ENCODE peak calls at places on chromosomes 2 and 18, in six cellular contexts. F, R, T, S, W and U are unnamed samples.

GRCh38 chr2:54673501-54673998 is 49.9 kb upstream of the EML6 start:
- DNase-seq in T (no peak), F (no peak), W (peak), S (peak), R (no peak), U (peak)

GRCh38 chr2:120766758-120767351 is 31.2 kb downstream of the GLI2 start:
- DNase-seq in S (no peak), T (no peak), W (no peak), R (no peak), F (no peak), U (no peak)

GRCh38 chr2:202965810-202966454 is 48.7 kb upstream of the NBEAL1 start:
- DNase-seq in W (peak), T (peak), F (no peak), R (no peak), S (no peak), U (no peak)

GRCh38 chr2:20443276-20443920 is 3.5 kb upstream of the RHOB start:
- DNase-seq in W (peak), T (peak), F (peak), R (no peak), S (no peak), U (peak)

GRCh38 chr2:178917555-178917954 is 110.3 kb upstream of the TTN start:
- DNase-seq in R (no peak), F (no peak), S (no peak), T (no peak), W (no peak), U (no peak)

GRCh38 chr2:223779877-223780276 is 57.5 kb downstream of the AP1S3 start:
- DNase-seq in W (peak), F (peak), R (peak), S (no peak), T (no peak), U (no peak)

GRCh38 chr2:134362152-134362653 is 108.3 kb downstream of the MGAT5 start:
- DNase-seq in R (no peak), S (no peak), F (no peak), T (no peak), W (no peak), U (no peak)

GRCh38 chr2:241272722-241273551 is 42.5 kb downstream of the HDLBP start:
- DNase-seq in R (peak), W (peak), T (no peak), S (peak), F (no peak), U (no peak)

GRCh38 chr2:156695020-156695419 is 258.8 kb downstream of the GPD2 start:
- DNase-seq in T (no peak), R (no peak), W (no peak), F (no peak), S (no peak), U (no peak)

GRCh38 chr18:68763082-68763481 is 34.8 kb upstream of the CCDC102B start:
- DNase-seq in W (no peak), R (no peak), T (no peak), F (no peak), S (no peak), U (no peak)

GRCh38 chr2:66030553-66030952 is 404.4 kb upstream of the MEIS1 start:
- DNase-seq in W (no peak), R (no peak), S (no peak), T (no peak), F (no peak), U (no peak)

GRCh38 chr2:73373335-73373734 is 12.3 kb upstream of the ALMS1 start:
- DNase-seq in R (no peak), S (no peak), T (no peak), W (no peak), F (no peak), U (no peak)

GRCh38 chr2:29066271-29066860 is 8.0 kb downstream of the PCARE start:
- DNase-seq in S (no peak), W (no peak), T (no peak), R (no peak), F (no peak), U (no peak)

GRCh38 chr2:74119324-74119723 is 28.4 kb downstream of the BOLA3 start:
- DNase-seq in S (no peak), W (no peak), F (no peak), T (no peak), R (no peak), U (no peak)

GRCh38 chr2:119544075-119545031 is at the start of gene CFAP221:
- DNase-seq in W (peak), R (peak), F (peak), S (no peak), T (peak), U (peak)

GRCh38 chr2:8926356-8926755 is 77.1 kb downstream of the MBOAT2 start:
- DNase-seq in F (no peak), T (no peak), W (no peak), S (no peak), R (no peak), U (no peak)

GRCh38 chr18:12679183-12679786 is 21.4 kb upstream of the SPIRE1 start:
- DNase-seq in R (no peak), W (no peak), S (no peak), T (no peak), F (no peak), U (no peak)

GRCh38 chr2:152730591-152731333 is 12.3 kb downstream of the ARL6IP6 start:
- DNase-seq in R (no peak), W (peak), S (no peak), F (no peak), T (no peak), U (no peak)

GRCh38 chr2:133266075-133266925 is 302.0 kb downstream of the NCKAP5 start:
- DNase-seq in S (no peak), F (no peak), W (no peak), T (no peak), R (no peak), U (no peak)

GRCh38 chr2:169799555-169799954 is 884 bp downstream of the SSB start:
- DNase-seq in W (peak), S (no peak), T (no peak), F (peak), R (no peak), U (no peak)

GRCh38 chr2:42102606-42103450 is 55.0 kb downstream of the PKDCC start:
- DNase-seq in S (no peak), F (no peak), T (no peak), R (no peak), W (peak), U (no peak)

GRCh38 chr2:157362627-157363026 is 37.0 kb upstream of the ERMN start:
- DNase-seq in R (no peak), T (no peak), F (no peak), W (no peak), S (no peak), U (no peak)

GRCh38 chr2:87996570-87996969 is 19.8 kb downstream of the RNU2-63P start:
- DNase-seq in R (no peak), W (no peak), F (no peak), T (no peak), S (peak), U (no peak)

GRCh38 chr2:50133766-50134165 is 898.2 kb downstream of the NRXN1 start:
- DNase-seq in T (no peak), S (no peak), F (no peak), W (no peak), R (no peak), U (no peak)